ENCODE peak calls at places on chromosomes 16 and 17, in ten cellular contexts. Y, D, E, U, F, L, T, Q, S and X are unnamed samples.

GRCh38 chr17:39953471-39953888 is 9.3 kb upstream of the GSDMA start:
- DNase-seq in S (no peak), T (no peak), U (no peak), Y (no peak), Q (no peak), F (no peak), D (no peak), L (no peak), E (no peak), X (no peak)

GRCh38 chr17:72702136-72702735 is 390.3 kb downstream of the SLC39A11 start:
- DNase-seq in Q (no peak), L (no peak), T (no peak), E (no peak), S (peak), U (no peak), Y (no peak), D (no peak), F (no peak), X (no peak)

GRCh38 chr16:74743045-74743667 is 31.5 kb downstream of the FA2H start:
- DNase-seq in E (no peak), U (no peak), S (no peak), T (no peak), L (no peak), D (no peak), Q (no peak), F (no peak), Y (no peak), X (no peak)

GRCh38 chr16:64983226-64983625 is 138.6 kb downstream of the CDH11 start:
- DNase-seq in U (no peak), Q (no peak), Y (no peak), S (no peak), E (no peak), T (no peak), F (no peak), D (no peak), L (no peak), X (no peak)

GRCh38 chr17:29958947-29959657 is 17.7 kb downstream of the EFCAB5 start:
- DNase-seq in E (no peak), S (peak), L (no peak), F (no peak), D (no peak), T (no peak), Y (no peak), U (no peak), Q (no peak), X (no peak)

GRCh38 chr17:58246104-58246740 is 7.8 kb downstream of the LPO start:
- DNase-seq in F (no peak), Y (no peak), U (no peak), Q (no peak), T (no peak), L (no peak), S (no peak), E (no peak), D (no peak), X (no peak)

GRCh38 chr17:68580236-68580903 is 20.8 kb downstream of the FAM20A start:
- DNase-seq in Q (no peak), Y (no peak), F (no peak), T (no peak), L (no peak), S (peak), U (no peak), E (peak), D (no peak), X (peak)

GRCh38 chr17:75061055-75061438 is 14.0 kb downstream of the KCTD2 start:
- DNase-seq in U (no peak), L (no peak), T (no peak), D (no peak), E (no peak), Y (no peak), Q (no peak), F (no peak), S (no peak), X (peak)

GRCh38 chr17:61005358-61005757 is 327.7 kb downstream of the BCAS3 start:
- DNase-seq in S (no peak), U (no peak), D (no peak), Q (no peak), E (no peak), Y (no peak), L (no peak), T (no peak), F (peak), X (no peak)

GRCh38 chr17:33324741-33325140 is 31.6 kb upstream of the ASIC2 start:
- DNase-seq in E (no peak), Q (no peak), F (no peak), T (no peak), L (no peak), Y (no peak), U (no peak), D (no peak), S (no peak), X (no peak)

GRCh38 chr16:70594569-70594968 is 51.8 kb upstream of the IL34 start:
- DNase-seq in L (no peak), D (no peak), Q (no peak), T (peak), E (peak), Y (no peak), F (no peak), U (no peak), S (no peak), X (no peak)

GRCh38 chr17:31096106-31096436 is 1.3 kb downstream of the NF1 start:
- DNase-seq in S (no peak), F (no peak), L (no peak), T (no peak), Q (no peak), U (no peak), Y (no peak), E (no peak), D (no peak), X (no peak)

GRCh38 chr16:22326771-22327445 is 29.7 kb downstream of the POLR3E start:
- DNase-seq in T (no peak), Y (no peak), E (no peak), S (no peak), L (no peak), Q (no peak), F (no peak), U (no peak), D (no peak), X (no peak)

GRCh38 chr16:14497245-14498082 is 132.6 kb downstream of the PARN start:
- DNase-seq in E (no peak), U (no peak), T (no peak), Y (no peak), L (no peak), D (no peak), Q (no peak), S (no peak), F (no peak), X (no peak)

GRCh38 chr16:47978491-47979490 is 177.0 kb downstream of the ABCC12 start:
- DNase-seq in D (no peak), S (no peak), U (no peak), E (no peak), L (no peak), T (no peak), Y (no peak), F (no peak), Q (no peak), X (no peak)

GRCh38 chr17:74738051-74738996 is 1.3 kb downstream of the RAB37 start:
- DNase-seq in D (no peak), L (peak), Q (no peak), Y (peak), U (no peak), T (no peak), S (no peak), F (no peak), E (no peak), X (no peak)

GRCh38 chr16:66620419-66620775 is 15.9 kb downstream of the CMTM3 start:
- DNase-seq in E (no peak), D (no peak), U (no peak), S (no peak), Y (no peak), F (no peak), Q (no peak), L (no peak), T (no peak), X (no peak)

GRCh38 chr16:78289844-78290277 is 190.4 kb downstream of the WWOX start:
- DNase-seq in F (no peak), D (no peak), Y (no peak), L (no peak), T (no peak), E (no peak), Q (no peak), S (no peak), U (no peak), X (no peak)

GRCh38 chr17:9386401-9386800 is 189.2 kb downstream of the STX8 start:
- DNase-seq in E (no peak), Y (no peak), Q (no peak), U (no peak), F (no peak), D (peak), S (no peak), L (no peak), T (no peak), X (no peak)